ENCODE peak calls at places on chromosomes 4 and X, in eight cellular contexts. Z, D, Q, G, N, I, K and C are unnamed samples.

GRCh38 chrX:129833153-129834004 is 10.3 kb downstream of the ZDHHC9 start:
- DNase-seq in I (peak), G (peak), D (peak), N (peak), Q (peak), K (peak), Z (no peak), C (no peak)

GRCh38 chr4:164307262-164307661 is 446.7 kb upstream of the SMIM31 start:
- DNase-seq in G (no peak), Z (no peak), D (no peak), K (no peak), N (no peak), I (no peak), Q (no peak), C (no peak)

GRCh38 chrX:68665502-68665901 is 18.0 kb downstream of the STARD8 start:
- DNase-seq in D (no peak), Z (no peak), Q (no peak), N (no peak), G (no peak), K (no peak), I (no peak), C (no peak)

GRCh38 chr4:7777871-7778523 is 161.7 kb downstream of the AFAP1 start:
- DNase-seq in G (no peak), K (no peak), Z (no peak), Q (no peak), I (no peak), N (no peak), D (no peak), C (no peak)

GRCh38 chr4:153776601-153777000 is 12.3 kb downstream of the SFRP2 start:
- DNase-seq in G (no peak), K (no peak), Q (no peak), N (no peak), Z (no peak), I (no peak), D (no peak), C (no peak)

GRCh38 chr4:142595222-142595871 is 250.8 kb downstream of the INPP4B start:
- DNase-seq in K (no peak), G (no peak), Z (no peak), N (no peak), D (no peak), I (no peak), Q (no peak), C (no peak)

GRCh38 chr4:17865866-17866363 is 55.1 kb downstream of the NCAPG start:
- DNase-seq in Q (no peak), Z (no peak), G (no peak), K (no peak), I (no peak), N (no peak), D (no peak), C (no peak)

GRCh38 chr4:154082760-154083530 is 294.1 kb upstream of the SFRP2 start:
- DNase-seq in K (no peak), Z (no peak), I (no peak), G (peak), D (no peak), N (peak), Q (no peak), C (no peak)

GRCh38 chrX:1444896-1445480 is 7.7 kb downstream of the ASMTL start:
- DNase-seq in I (no peak), Z (no peak), G (no peak), D (no peak), Q (no peak), K (no peak), N (no peak), C (no peak)

GRCh38 chr4:86294883-86295282 is 65.0 kb downstream of the MAPK10 start:
- DNase-seq in Z (no peak), D (no peak), G (no peak), K (no peak), Q (no peak), I (no peak), N (no peak), C (no peak)

GRCh38 chr4:6463311-6464289 is 8.8 kb downstream of the PPP2R2C start:
- DNase-seq in I (no peak), Z (peak), N (no peak), Q (no peak), K (no peak), G (no peak), D (no peak), C (no peak)

GRCh38 chr4:121155893-121156292 is 8.2 kb downstream of the TNIP3 start:
- DNase-seq in I (peak), G (peak), Z (no peak), N (peak), Q (peak), K (peak), D (peak), C (peak)

GRCh38 chr4:109216085-109216696 is 86.3 kb downstream of the COL25A1 start:
- DNase-seq in Q (no peak), Z (no peak), G (no peak), I (no peak), D (no peak), K (no peak), N (no peak), C (no peak)

GRCh38 chr4:103424853-103425252 is 226.7 kb upstream of the CENPE start:
- DNase-seq in I (no peak), D (no peak), Z (no peak), N (peak), Q (no peak), G (no peak), K (no peak), C (no peak)

GRCh38 chr4:106034751-106035150 is 139.5 kb downstream of the NPNT start:
- DNase-seq in G (no peak), D (no peak), I (no peak), Z (no peak), N (no peak), K (no peak), Q (no peak), C (no peak)

GRCh38 chr4:187908079-187908501 is 87.5 kb upstream of the ZFP42 start:
- DNase-seq in K (peak), N (peak), G (peak), Z (no peak), I (no peak), Q (peak), D (peak), C (no peak)

GRCh38 chrX:152601848-152602616 is 35.7 kb upstream of the GABRQ start:
- DNase-seq in K (no peak), G (peak), N (no peak), I (no peak), Z (no peak), Q (no peak), D (no peak), C (no peak)

GRCh38 chr4:154009795-154010194 is 220.9 kb upstream of the SFRP2 start:
- DNase-seq in Q (no peak), G (no peak), I (no peak), K (no peak), D (no peak), Z (no peak), N (no peak), C (no peak)

GRCh38 chrX:40539214-40540142 is 41.3 kb upstream of the ATP6AP2 start:
- DNase-seq in K (peak), G (peak), D (peak), Z (no peak), N (peak), I (peak), Q (peak), C (no peak)